ENCODE peak calls at places on chromosome 22, in five cellular contexts. One of them, this sample, is unnamed.

GRCh38 chr22:37703906-37704305 is 7.1 kb downstream of the TRIOBP start:
- DNase-seq in fibroblast of lung: no peak
- DNase-seq in neural progenitor cell: no peak
- DNase-seq in A549: no peak
- DNase-seq in ovary: no peak
- DNase-seq in this sample: no peak

GRCh38 chr22:20550057-20550817 is 42.8 kb downstream of the MED15 start:
- DNase-seq in fibroblast of lung: no peak
- DNase-seq in neural progenitor cell: no peak
- DNase-seq in A549: no peak
- DNase-seq in ovary: no peak
- DNase-seq in this sample: no peak

GRCh38 chr22:47592791-47593190 is 830.3 kb downstream of the TBC1D22A start:
- DNase-seq in fibroblast of lung: no peak
- DNase-seq in neural progenitor cell: no peak
- DNase-seq in A549: no peak
- DNase-seq in ovary: no peak
- DNase-seq in this sample: no peak

GRCh38 chr22:37215890-37216289 is 3.6 kb upstream of the SSTR3 start:
- DNase-seq in fibroblast of lung: no peak
- DNase-seq in neural progenitor cell: no peak
- DNase-seq in A549: no peak
- DNase-seq in ovary: no peak
- DNase-seq in this sample: no peak

GRCh38 chr22:35212020-35212419 is 45.3 kb upstream of the HMGXB4 start:
- DNase-seq in fibroblast of lung: no peak
- DNase-seq in neural progenitor cell: no peak
- DNase-seq in A549: no peak
- DNase-seq in ovary: peak
- DNase-seq in this sample: peak

GRCh38 chr22:29184886-29185575 is 20.7 kb upstream of the EMID1 start:
- DNase-seq in fibroblast of lung: no peak
- DNase-seq in neural progenitor cell: no peak
- DNase-seq in A549: no peak
- DNase-seq in ovary: no peak
- DNase-seq in this sample: no peak

GRCh38 chr22:20155330-20156041 is 4.6 kb upstream of the CCDC188 start:
- DNase-seq in fibroblast of lung: no peak
- DNase-seq in neural progenitor cell: peak
- DNase-seq in A549: no peak
- DNase-seq in ovary: no peak
- DNase-seq in this sample: peak

GRCh38 chr22:27515091-27515523 is 286.4 kb downstream of the MN1 start:
- DNase-seq in fibroblast of lung: peak
- DNase-seq in neural progenitor cell: no peak
- DNase-seq in A549: no peak
- DNase-seq in ovary: peak
- DNase-seq in this sample: no peak

GRCh38 chr22:20439556-20439927 is 1.9 kb upstream of the SCARF2 start:
- DNase-seq in fibroblast of lung: no peak
- DNase-seq in neural progenitor cell: no peak
- DNase-seq in A549: no peak
- DNase-seq in ovary: no peak
- DNase-seq in this sample: no peak

GRCh38 chr22:37747715-37748100 is 50.9 kb downstream of the TRIOBP start:
- DNase-seq in fibroblast of lung: no peak
- DNase-seq in neural progenitor cell: no peak
- DNase-seq in A549: no peak
- DNase-seq in ovary: no peak
- DNase-seq in this sample: no peak

GRCh38 chr22:46965552-46966494 is 203.4 kb downstream of the TBC1D22A start:
- DNase-seq in fibroblast of lung: no peak
- DNase-seq in neural progenitor cell: no peak
- DNase-seq in A549: no peak
- DNase-seq in ovary: no peak
- DNase-seq in this sample: no peak

GRCh38 chr22:36922097-36922608 is 8.7 kb downstream of the CSF2RB start:
- DNase-seq in fibroblast of lung: no peak
- DNase-seq in neural progenitor cell: peak
- DNase-seq in A549: no peak
- DNase-seq in ovary: no peak
- DNase-seq in this sample: no peak

GRCh38 chr22:25564320-25564978 is at the start of gene GRK3:
- DNase-seq in fibroblast of lung: peak
- DNase-seq in neural progenitor cell: peak
- DNase-seq in A549: peak
- DNase-seq in ovary: peak
- DNase-seq in this sample: peak

GRCh38 chr22:46905415-46905814 is 143.0 kb downstream of the TBC1D22A start:
- DNase-seq in fibroblast of lung: no peak
- DNase-seq in neural progenitor cell: no peak
- DNase-seq in A549: no peak
- DNase-seq in ovary: no peak
- DNase-seq in this sample: no peak

GRCh38 chr22:37282385-37282677 is at the start of gene CYTH4:
- DNase-seq in fibroblast of lung: no peak
- DNase-seq in neural progenitor cell: no peak
- DNase-seq in A549: no peak
- DNase-seq in ovary: no peak
- DNase-seq in this sample: peak

GRCh38 chr22:26902401-26903029 is 245.1 kb downstream of the MIAT start:
- DNase-seq in fibroblast of lung: no peak
- DNase-seq in neural progenitor cell: no peak
- DNase-seq in A549: no peak
- DNase-seq in ovary: no peak
- DNase-seq in this sample: no peak

GRCh38 chr22:45336971-45337431 is 27.3 kb downstream of the FAM118A start:
- DNase-seq in fibroblast of lung: peak
- DNase-seq in neural progenitor cell: no peak
- DNase-seq in A549: no peak
- DNase-seq in ovary: peak
- DNase-seq in this sample: peak

GRCh38 chr22:46336119-46337078 is 885 bp downstream of the TRMU start:
- DNase-seq in fibroblast of lung: peak
- DNase-seq in neural progenitor cell: peak
- DNase-seq in A549: no peak
- DNase-seq in ovary: no peak
- DNase-seq in this sample: peak

GRCh38 chr22:27419473-27419872 is 382.1 kb downstream of the MN1 start:
- DNase-seq in fibroblast of lung: no peak
- DNase-seq in neural progenitor cell: no peak
- DNase-seq in A549: no peak
- DNase-seq in ovary: no peak
- DNase-seq in this sample: no peak

GRCh38 chr22:48568736-48569330 is 1258.8 kb downstream of the BRD1 start:
- DNase-seq in fibroblast of lung: no peak
- DNase-seq in neural progenitor cell: no peak
- DNase-seq in A549: no peak
- DNase-seq in ovary: no peak
- DNase-seq in this sample: no peak

GRCh38 chr22:44289429-44290171 is 23.2 kb downstream of the SHISAL1 start:
- DNase-seq in fibroblast of lung: no peak
- DNase-seq in neural progenitor cell: peak
- DNase-seq in A549: no peak
- DNase-seq in ovary: no peak
- DNase-seq in this sample: no peak

GRCh38 chr22:49769691-49770315 is 57.9 kb downstream of the BRD1 start:
- DNase-seq in fibroblast of lung: no peak
- DNase-seq in neural progenitor cell: no peak
- DNase-seq in A549: no peak
- DNase-seq in ovary: peak
- DNase-seq in this sample: no peak

GRCh38 chr22:29528144-29528543 is 25.4 kb downstream of the THOC5 start:
- DNase-seq in fibroblast of lung: no peak
- DNase-seq in neural progenitor cell: no peak
- DNase-seq in A549: no peak
- DNase-seq in ovary: no peak
- DNase-seq in this sample: no peak

GRCh38 chr22:39205344-39206021 is 39.3 kb downstream of the PDGFB start:
- DNase-seq in fibroblast of lung: peak
- DNase-seq in neural progenitor cell: no peak
- DNase-seq in A549: peak
- DNase-seq in ovary: no peak
- DNase-seq in this sample: no peak

GRCh38 chr22:28799834-28800307 is 498 bp downstream of the XBP1 start:
- DNase-seq in fibroblast of lung: peak
- DNase-seq in neural progenitor cell: peak
- DNase-seq in A549: no peak
- DNase-seq in ovary: peak
- DNase-seq in this sample: peak

GRCh38 chr22:44098021-44098739 is 74.1 kb downstream of the PARVB start:
- DNase-seq in fibroblast of lung: no peak
- DNase-seq in neural progenitor cell: no peak
- DNase-seq in A549: no peak
- DNase-seq in ovary: no peak
- DNase-seq in this sample: no peak

GRCh38 chr22:33272180-33272579 is 214.0 kb upstream of the SYN3 start:
- DNase-seq in fibroblast of lung: no peak
- DNase-seq in neural progenitor cell: no peak
- DNase-seq in A549: no peak
- DNase-seq in ovary: no peak
- DNase-seq in this sample: peak
- H3K27ac ChIP-seq in fibroblast of lung: no peak
- H3K27ac ChIP-seq in neural progenitor cell: no peak
- H3K27ac ChIP-seq in A549: no peak
- H3K27ac ChIP-seq in ovary: no peak
- H3K27ac ChIP-seq in this sample: no peak

DNA sequence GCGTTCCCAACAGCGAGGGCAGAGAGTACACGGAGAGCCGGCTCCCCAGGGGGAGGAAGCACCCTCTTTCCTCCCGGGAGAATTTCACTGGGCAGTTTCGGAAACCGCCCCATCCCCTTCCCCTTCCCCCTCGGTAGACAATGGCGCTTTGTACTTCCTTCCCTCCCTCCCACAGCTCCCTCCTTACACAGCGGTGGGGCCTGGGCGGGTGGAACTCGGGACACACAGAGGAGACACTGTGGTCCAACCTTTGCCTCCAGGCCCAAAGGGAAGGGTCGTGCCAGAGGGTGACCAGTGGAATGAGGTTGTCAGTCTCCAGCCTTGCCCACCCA is 4.3 kb downstream of the SMTN start:
- DNase-seq in fibroblast of lung: no peak
- DNase-seq in neural progenitor cell: peak
- DNase-seq in A549: no peak
- DNase-seq in ovary: no peak
- DNase-seq in this sample: peak
- TF ChIP-seq CTCF in fibroblast of lung: no peak
- TF ChIP-seq CTCF in neural progenitor cell: no peak
- TF ChIP-seq CTCF in A549: no peak
- TF ChIP-seq CTCF in ovary: no peak
- TF ChIP-seq CTCF in this sample: no peak

DNA sequence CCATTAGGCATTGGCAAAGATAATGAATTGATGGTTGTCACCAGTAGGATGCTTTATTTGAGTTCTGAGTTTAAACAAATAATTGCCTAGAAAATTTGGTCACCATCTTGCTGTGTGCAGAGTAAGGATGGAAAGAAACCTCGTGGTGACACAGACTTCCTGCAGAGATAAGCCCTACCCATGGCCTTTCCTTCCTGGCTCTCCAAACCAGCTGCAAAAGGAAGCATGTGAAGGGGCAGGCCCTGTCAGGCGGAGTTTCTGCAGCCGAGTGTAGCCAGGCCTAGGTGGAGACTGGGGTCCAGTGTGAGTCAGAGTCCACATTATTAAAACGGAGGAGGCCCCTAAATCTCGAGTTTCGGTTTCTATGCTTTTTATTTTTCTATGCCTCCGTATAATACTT is 83.1 kb upstream of the ADSL start:
- DNase-seq in fibroblast of lung: no peak
- DNase-seq in neural progenitor cell: no peak
- DNase-seq in A549: no peak
- DNase-seq in ovary: no peak
- DNase-seq in this sample: no peak
- H3K4me3 ChIP-seq in fibroblast of lung: no peak
- H3K4me3 ChIP-seq in neural progenitor cell: no peak
- H3K4me3 ChIP-seq in A549: no peak
- H3K4me3 ChIP-seq in ovary: no peak
- H3K4me3 ChIP-seq in this sample: no peak

GRCh38 chr22:42921301-42921700 is 64.2 kb upstream of the ARFGAP3 start:
- DNase-seq in fibroblast of lung: no peak
- DNase-seq in neural progenitor cell: no peak
- DNase-seq in A549: no peak
- DNase-seq in ovary: no peak
- DNase-seq in this sample: no peak

GRCh38 chr22:42919199-42919598 is 62.1 kb upstream of the ARFGAP3 start:
- DNase-seq in fibroblast of lung: no peak
- DNase-seq in neural progenitor cell: no peak
- DNase-seq in A549: peak
- DNase-seq in ovary: no peak
- DNase-seq in this sample: no peak

GRCh38 chr22:42915980-42916765 is 59.1 kb upstream of the ARFGAP3 start:
- DNase-seq in fibroblast of lung: no peak
- DNase-seq in neural progenitor cell: peak
- DNase-seq in A549: no peak
- DNase-seq in ovary: no peak
- DNase-seq in this sample: peak

GRCh38 chr22:42920101-42920820 is 63.2 kb upstream of the ARFGAP3 start:
- DNase-seq in fibroblast of lung: no peak
- DNase-seq in neural progenitor cell: no peak
- DNase-seq in A549: no peak
- DNase-seq in ovary: no peak
- DNase-seq in this sample: no peak

DNA sequence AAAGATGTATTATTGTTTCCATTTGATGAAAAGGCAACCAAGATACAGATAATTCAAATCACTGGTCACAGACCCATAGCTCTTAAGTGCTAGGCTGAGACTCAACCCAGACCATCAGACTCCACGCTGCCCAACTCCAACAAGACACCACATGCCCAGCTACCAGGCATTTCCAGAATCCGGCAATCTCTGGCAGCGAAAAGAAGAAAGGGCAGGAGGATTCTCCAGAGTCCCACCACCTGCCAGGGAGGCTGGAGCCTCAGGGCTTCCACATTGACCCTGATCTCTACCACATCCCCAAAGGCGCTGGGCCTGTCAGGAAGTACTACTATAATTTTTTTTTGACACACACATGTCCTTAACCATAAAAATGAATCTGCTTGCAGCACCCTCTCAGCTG is 61.4 kb upstream of the ARFGAP3 start:
- DNase-seq in fibroblast of lung: no peak
- DNase-seq in neural progenitor cell: no peak
- DNase-seq in A549: no peak
- DNase-seq in ovary: no peak
- DNase-seq in this sample: no peak
- H3K27ac ChIP-seq in fibroblast of lung: no peak
- H3K27ac ChIP-seq in neural progenitor cell: no peak
- H3K27ac ChIP-seq in A549: peak
- H3K27ac ChIP-seq in ovary: no peak
- H3K27ac ChIP-seq in this sample: peak